ENCODE peak calls at places on chromosomes 3 and 15, in ten cellular contexts. S is GM12865, H is upper lobe of right lung, X is endodermal cell, C is fibroblast of the aortic adventitia, O is GM13977, R is AG04449, B is activated B cell treated with CpG ODN at 0.5 μM for 24 hours, W is heart left ventricle, Y is Peyer's patch. V is an unnamed sample.

GRCh38 chr3:124846189-124846588 is 41.0 kb downstream of the ITGB5 start:
- DNase-seq in B (no peak), O (no peak), C (peak), S (no peak), Y (no peak), H (no peak), X (no peak), W (no peak), R (no peak), V (no peak)

GRCh38 chr15:62896380-62896866 is 146.1 kb upstream of the TPM1 start:
- DNase-seq in R (no peak), X (no peak), H (no peak), C (no peak), W (no peak), S (no peak), Y (no peak), B (no peak), O (no peak), V (no peak)

GRCh38 chr3:21705769-21706168 is 45.2 kb downstream of the ZNF385D start:
- DNase-seq in C (peak), W (peak), X (no peak), S (no peak), Y (no peak), R (no peak), B (no peak), H (no peak), O (no peak), V (no peak)

GRCh38 chr15:46365612-46366011 is 730.8 kb downstream of the SQOR start:
- DNase-seq in S (no peak), H (no peak), X (no peak), R (peak), O (no peak), B (no peak), Y (no peak), W (no peak), C (no peak), V (no peak)

GRCh38 chr3:192434186-192434585 is 293.2 kb downstream of the FGF12 start:
- DNase-seq in S (no peak), W (no peak), X (no peak), R (no peak), Y (no peak), O (no peak), B (no peak), H (no peak), C (no peak), V (no peak)

GRCh38 chr3:128475355-128475754 is 8.7 kb upstream of the DNAJB8 start:
- DNase-seq in C (no peak), Y (no peak), W (no peak), B (no peak), S (no peak), R (no peak), X (no peak), H (no peak), O (no peak), V (no peak)

GRCh38 chr15:48718646-48719045 is 73.1 kb upstream of the FBN1 start:
- DNase-seq in H (no peak), X (no peak), O (no peak), S (no peak), Y (no peak), W (no peak), C (peak), B (no peak), R (no peak), V (no peak)

GRCh38 chr15:84736375-84736774 is 12.0 kb upstream of the ZNF592 start:
- DNase-seq in H (no peak), R (no peak), O (peak), S (peak), B (no peak), C (no peak), Y (peak), X (no peak), W (no peak), V (no peak)

GRCh38 chr3:98573231-98573728 is 20.1 kb downstream of the CPOX start:
- DNase-seq in X (no peak), H (no peak), W (no peak), R (no peak), S (peak), O (no peak), C (peak), Y (no peak), B (no peak), V (no peak)

GRCh38 chr3:124322966-124323365 is 331.0 kb upstream of the ROPN1 start:
- DNase-seq in Y (no peak), C (no peak), R (no peak), S (no peak), W (no peak), H (no peak), B (no peak), O (no peak), X (no peak), V (no peak)

GRCh38 chr3:24680214-24680967 is 185.7 kb upstream of the THRB start:
- DNase-seq in Y (peak), C (peak), O (peak), R (no peak), X (peak), B (peak), W (peak), H (peak), S (peak), V (peak)

GRCh38 chr15:68354923-68355322 is 77.0 kb downstream of the ITGA11 start:
- DNase-seq in R (peak), Y (no peak), O (no peak), W (no peak), S (peak), H (no peak), X (peak), B (no peak), C (peak), V (no peak)

GRCh38 chr15:37045241-37045640 is 55.1 kb downstream of the MEIS2 start:
- DNase-seq in W (no peak), C (no peak), O (no peak), H (no peak), Y (no peak), R (no peak), S (no peak), B (no peak), X (no peak), V (no peak)

GRCh38 chr15:68787609-68788264 is 33.0 kb downstream of the ANP32A start:
- DNase-seq in R (no peak), X (no peak), S (no peak), H (peak), O (no peak), W (no peak), B (no peak), Y (no peak), C (no peak), V (no peak)

GRCh38 chr3:181715601-181716340 is 4.0 kb downstream of the SOX2 start:
- DNase-seq in W (no peak), B (no peak), C (no peak), H (no peak), X (peak), Y (no peak), O (no peak), S (no peak), R (no peak), V (no peak)

GRCh38 chr3:192246847-192247520 is 480.4 kb downstream of the FGF12 start:
- DNase-seq in H (no peak), R (no peak), W (no peak), B (no peak), X (no peak), O (no peak), Y (no peak), C (no peak), S (no peak), V (no peak)

GRCh38 chr3:111864821-111865656 is 6.0 kb downstream of the PHLDB2 start:
- DNase-seq in Y (no peak), H (no peak), W (no peak), C (peak), S (no peak), O (no peak), X (no peak), R (peak), B (no peak), V (no peak)

GRCh38 chr3:8864570-8865350 is 95.3 kb upstream of the OXTR start:
- DNase-seq in O (no peak), B (no peak), Y (no peak), X (no peak), C (no peak), R (no peak), W (no peak), S (peak), H (no peak), V (no peak)

GRCh38 chr3:55434789-55435188 is 52.3 kb downstream of the WNT5A start:
- DNase-seq in X (peak), S (peak), B (no peak), Y (peak), O (peak), C (peak), R (no peak), H (no peak), W (no peak), V (no peak)

GRCh38 chr3:38580450-38581382 is 68.8 kb downstream of the SCN5A start:
- DNase-seq in H (peak), W (no peak), O (no peak), C (no peak), Y (peak), R (no peak), S (no peak), X (peak), B (no peak), V (peak)

GRCh38 chr3:37526511-37526910 is 335.2 kb upstream of the CTDSPL start:
- DNase-seq in R (no peak), C (peak), B (no peak), W (peak), S (no peak), X (no peak), H (no peak), Y (no peak), O (no peak), V (no peak)

GRCh38 chr3:186042521-186043202 is 66.2 kb downstream of the ETV5 start:
- DNase-seq in H (no peak), C (no peak), W (no peak), S (no peak), B (no peak), O (no peak), R (no peak), Y (no peak), X (no peak), V (no peak)

GRCh38 chr3:186789554-186790260 is 6.3 kb downstream of the EIF4A2 start:
- DNase-seq in H (no peak), Y (no peak), X (no peak), S (peak), B (no peak), W (no peak), C (peak), R (no peak), O (no peak), V (no peak)

GRCh38 chr3:10957976-10958749 is 34.4 kb upstream of the SLC6A1 start:
- DNase-seq in X (no peak), O (no peak), W (no peak), H (peak), C (no peak), Y (peak), S (no peak), R (no peak), B (no peak), V (no peak)

GRCh38 chr15:62922514-62922913 is 120.0 kb upstream of the TPM1 start:
- DNase-seq in X (no peak), H (no peak), W (no peak), B (no peak), R (no peak), C (no peak), Y (no peak), S (no peak), O (no peak), V (no peak)

GRCh38 chr3:21477896-21478295 is 273.1 kb downstream of the ZNF385D start:
- DNase-seq in Y (no peak), B (no peak), X (no peak), R (peak), O (no peak), S (no peak), C (peak), H (no peak), W (no peak), V (no peak)

GRCh38 chr3:177262396-177262795 is 65.1 kb upstream of the TBL1XR1 start:
- DNase-seq in O (no peak), W (no peak), H (no peak), X (peak), S (no peak), R (no peak), B (no peak), C (no peak), Y (no peak), V (no peak)

GRCh38 chr3:31361391-31362273 is 171.1 kb upstream of the STT3B start:
- DNase-seq in X (no peak), W (no peak), C (peak), O (no peak), H (no peak), B (no peak), S (no peak), R (peak), Y (no peak), V (no peak)

GRCh38 chr3:25037049-25037547 is 391.0 kb upstream of the RARB start:
- DNase-seq in O (no peak), R (peak), X (no peak), C (peak), H (no peak), S (no peak), B (no peak), Y (no peak), W (no peak), V (no peak)

GRCh38 chr3:132509506-132509905 is 87.6 kb upstream of the ACKR4 start:
- DNase-seq in H (no peak), B (no peak), R (no peak), X (no peak), W (no peak), Y (no peak), O (no peak), C (no peak), S (no peak), V (no peak)

DNA sequence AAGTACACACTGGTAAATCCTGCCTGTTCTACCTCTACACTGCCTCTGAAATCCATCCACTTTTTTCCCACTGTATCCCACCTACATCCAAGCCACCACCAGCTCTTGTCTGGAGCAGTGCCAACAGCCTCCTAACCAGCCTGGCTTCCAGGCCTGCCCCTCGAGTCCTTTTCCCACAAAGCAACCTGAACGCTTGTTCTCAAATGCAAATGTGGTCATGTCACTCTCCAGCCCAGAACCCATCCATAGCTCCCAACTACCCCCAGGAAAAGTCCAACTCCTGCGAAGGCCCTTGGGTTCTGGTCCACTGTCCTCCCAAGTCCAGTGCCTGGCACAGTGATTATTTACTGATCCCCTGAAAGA is 83.8 kb downstream of the SEMA5B start:
- DNase-seq in C (no peak), R (no peak), W (no peak), Y (no peak), H (no peak), B (no peak), O (no peak), X (peak), S (no peak), V (no peak)
- TF ChIP-seq CTCF in C (no peak), R (no peak), W (no peak), Y (no peak), H (no peak), B (no peak), O (no peak), X (no peak), S (no peak), V (no peak)

DNA sequence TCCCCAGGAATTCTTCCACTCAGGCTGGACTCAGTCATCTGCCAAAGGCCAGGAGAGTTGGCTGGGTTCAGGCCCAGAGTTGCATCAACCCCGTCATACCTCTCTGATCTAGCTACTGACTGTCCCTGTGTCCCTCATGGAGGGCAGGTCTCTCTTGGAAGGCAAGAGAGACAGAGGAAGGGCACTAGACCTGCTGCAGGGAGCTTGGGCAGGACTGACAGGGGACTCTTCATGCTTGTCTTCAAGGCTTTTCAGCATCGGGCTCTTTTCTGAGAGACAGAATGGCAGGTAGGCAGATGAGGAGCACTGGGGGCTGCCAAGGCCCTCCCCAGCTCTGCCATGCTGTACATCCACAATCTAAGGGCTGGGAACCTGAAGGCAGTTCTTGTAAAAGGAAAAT is 140.1 kb upstream of the MRPS22 start:
- DNase-seq in C (no peak), O (no peak), X (no peak), Y (no peak), H (no peak), R (no peak), W (no peak), S (no peak), B (no peak), V (no peak)
- TF ChIP-seq CTCF in C (no peak), O (no peak), X (no peak), Y (no peak), H (no peak), R (no peak), W (no peak), S (no peak), B (no peak), V (no peak)

GRCh38 chr3:104990758-104991157 is 376.0 kb upstream of the ALCAM start:
- DNase-seq in H (no peak), R (no peak), O (no peak), Y (no peak), S (no peak), B (no peak), C (no peak), X (no peak), W (no peak), V (no peak)

GRCh38 chr3:104988491-104988890 is 378.2 kb upstream of the ALCAM start:
- DNase-seq in H (no peak), X (no peak), R (no peak), C (no peak), Y (no peak), W (no peak), S (no peak), B (no peak), O (no peak), V (no peak)

GRCh38 chr3:104989878-104990277 is 376.8 kb upstream of the ALCAM start:
- DNase-seq in H (no peak), C (no peak), X (no peak), O (no peak), R (no peak), S (no peak), B (no peak), W (no peak), Y (no peak), V (no peak)

GRCh38 chr3:104992618-104993017 is 374.1 kb upstream of the ALCAM start:
- DNase-seq in X (no peak), B (no peak), O (no peak), H (no peak), W (no peak), S (no peak), C (no peak), Y (no peak), R (no peak), V (no peak)

DNA sequence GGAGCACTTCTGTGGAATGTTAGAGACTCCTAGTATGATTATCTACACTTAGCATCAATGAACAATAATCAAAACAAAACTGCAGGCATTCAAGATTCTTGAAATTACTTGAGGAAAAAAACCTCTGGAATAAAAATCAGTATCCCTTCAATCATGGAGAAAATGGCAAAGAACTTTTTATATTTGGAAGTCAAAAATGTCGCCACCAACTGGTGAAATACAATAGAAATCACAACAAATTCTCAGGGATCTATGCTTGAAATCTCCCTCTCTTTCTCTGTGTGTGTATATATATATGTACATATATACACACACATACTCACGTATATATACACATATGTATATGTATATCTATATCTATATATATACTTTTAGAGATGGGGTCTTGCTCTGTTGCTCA is 378.9 kb upstream of the ALCAM start:
- DNase-seq in S (no peak), H (no peak), Y (no peak), B (no peak), C (no peak), O (no peak), R (no peak), W (no peak), X (no peak), V (no peak)
- TF ChIP-seq CTCF in S (no peak), H (no peak), Y (no peak), B (no peak), C (no peak), O (peak), R (no peak), W (no peak), X (peak), V (no peak)

DNA sequence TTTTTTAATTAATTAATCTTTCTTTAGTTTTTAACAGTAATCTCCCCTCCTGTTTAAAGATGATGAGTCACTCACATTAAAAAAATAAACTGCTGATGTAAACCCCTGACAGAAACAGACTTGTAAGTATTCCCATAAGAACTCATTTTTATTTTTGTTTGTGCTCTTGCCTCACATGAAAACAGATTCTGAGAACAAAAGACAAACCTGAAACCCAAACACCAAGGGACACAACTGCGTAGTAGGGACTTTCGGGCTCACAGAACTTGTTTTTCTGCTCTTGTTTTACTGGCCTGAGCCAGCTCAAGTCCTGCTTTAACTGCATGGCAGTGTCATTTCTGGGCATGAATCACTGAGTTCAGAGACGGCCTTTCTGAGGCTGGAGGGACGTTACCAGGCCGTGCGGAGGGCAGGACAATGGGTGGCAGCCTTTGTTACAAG is 600.8 kb downstream of the FOXP1 start:
- DNase-seq in O (peak), Y (no peak), S (peak), C (peak), H (no peak), R (peak), X (peak), W (no peak), B (no peak), V (peak)
- TF ChIP-seq CTCF in O (no peak), Y (no peak), S (no peak), C (no peak), H (no peak), R (no peak), X (no peak), W (no peak), B (no peak), V (no peak)

DNA sequence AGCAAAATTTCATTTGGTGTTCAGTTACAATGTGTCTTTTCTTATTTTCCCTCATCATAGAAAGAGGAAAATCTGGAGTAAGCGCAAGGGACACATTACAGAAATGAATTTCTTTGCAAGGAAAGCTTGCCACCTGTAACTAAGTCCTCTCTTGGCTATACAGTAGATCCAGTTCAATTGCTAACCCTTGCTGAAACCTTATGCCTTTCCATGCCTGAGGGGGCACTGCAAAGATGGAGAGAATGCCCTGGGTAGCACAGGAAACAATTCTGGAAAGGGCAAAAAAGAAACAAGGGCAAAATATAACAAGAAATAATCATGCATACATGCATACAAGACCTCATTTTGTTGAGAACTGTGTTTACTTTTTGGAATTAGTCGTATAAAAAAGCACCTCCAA is 4.3 kb downstream of the CADM2 start:
- DNase-seq in B (no peak), R (no peak), H (no peak), W (no peak), O (no peak), C (no peak), X (no peak), Y (no peak), S (no peak), V (no peak)
- TF ChIP-seq CTCF in B (no peak), R (no peak), H (no peak), W (no peak), O (no peak), C (no peak), X (peak), Y (no peak), S (no peak), V (peak)

GRCh38 chr3:78201066-78201465 is 1161.2 kb downstream of the ROBO2 start:
- DNase-seq in R (no peak), Y (no peak), B (no peak), C (no peak), H (no peak), W (no peak), O (no peak), S (no peak), X (no peak), V (no peak)

GRCh38 chr3:78204977-78205376 is 1165.1 kb downstream of the ROBO2 start:
- DNase-seq in O (no peak), X (peak), B (no peak), C (peak), Y (no peak), W (no peak), S (no peak), R (peak), H (no peak), V (no peak)
- TF ChIP-seq CTCF in O (no peak), X (peak), B (no peak), C (no peak), Y (no peak), W (peak), S (no peak), R (no peak), H (no peak), V (no peak)